ENCODE peak calls at places on chromosomes 16 and 17, in eight cellular contexts. U is HT1080, W is astrocyte of the cerebellum, F is T-cell, Q is posterior cingulate gyrus, I is iPS-NIHi11, S is heart right ventricle, D is psoas muscle. A is an unnamed sample.

GRCh38 chr17:79028496-79029326 is 4.7 kb downstream of the C1QTNF1 start:
- DNase-seq in I (no peak), D (no peak), W (no peak), U (no peak), F (no peak), S (no peak), Q (no peak), A (no peak)

GRCh38 chr17:58531661-58532554 is 17.5 kb upstream of the MTMR4 start:
- DNase-seq in F (peak; percentile 64), Q (peak; percentile 77), W (no peak), U (no peak), D (peak; percentile 63), S (peak; percentile 53), I (peak; percentile 93), A (peak; percentile 86)

GRCh38 chr17:52145496-52145895 is 13.0 kb downstream of the CA10 start:
- DNase-seq in S (no peak), Q (no peak), I (no peak), F (no peak), W (peak; percentile 54), U (peak; percentile 74), D (no peak), A (no peak)

GRCh38 chr17:81714412-81715106 is 2.5 kb downstream of the SLC25A10 start:
- DNase-seq in F (no peak), U (no peak), W (no peak), S (no peak), D (no peak), Q (no peak), I (no peak), A (no peak)

GRCh38 chr16:67926181-67926742 is 5.4 kb downstream of the CTRL start:
- DNase-seq in D (peak; percentile 35), W (no peak), Q (peak; percentile 72), U (peak; percentile 51), I (peak; percentile 55), F (no peak), S (no peak), A (peak; percentile 54)

GRCh38 chr16:89970011-89970410 is 21.5 kb downstream of the DEF8 start:
- DNase-seq in F (no peak), Q (no peak), W (no peak), U (no peak), I (no peak), D (no peak), S (no peak), A (no peak)

GRCh38 chr16:56675685-56676210 is 6.1 kb downstream of the MT1H start:
- DNase-seq in S (no peak), Q (no peak), F (peak; percentile 34), U (no peak), W (no peak), I (no peak), D (no peak), A (no peak)

GRCh38 chr17:56835259-56835575 is 1.3 kb downstream of the DGKE start:
- DNase-seq in U (no peak), F (no peak), I (no peak), W (no peak), D (no peak), S (no peak), Q (no peak), A (no peak)

GRCh38 chr17:54177606-54178308 is 355.0 kb downstream of the KIF2B start:
- DNase-seq in S (no peak), Q (no peak), W (no peak), D (no peak), U (no peak), I (no peak), F (no peak), A (no peak)

GRCh38 chr17:40355123-40355803 is 9.3 kb downstream of the GJD3 start:
- DNase-seq in U (peak; percentile 62), D (peak; percentile 82), S (peak; percentile 75), Q (peak; percentile 72), F (peak; percentile 83), I (peak; percentile 94), W (no peak), A (peak; percentile 85)

GRCh38 chr17:17462048-17462824 is 14.6 kb upstream of the MED9 start:
- DNase-seq in U (no peak), I (no peak), F (no peak), Q (no peak), S (no peak), D (no peak), W (no peak), A (no peak)

GRCh38 chr17:72539981-72540897 is 419.4 kb downstream of the SOX9 start:
- DNase-seq in S (peak; percentile 61), I (peak; percentile 97), F (peak; percentile 58), W (no peak), Q (peak; percentile 48), U (peak; percentile 80), D (peak; percentile 66), A (peak; percentile 86)

GRCh38 chr16:525520-526180 is 1.9 kb upstream of the CAPN15 start:
- DNase-seq in S (no peak), U (peak; percentile 94), F (no peak), I (no peak), W (peak; percentile 54), Q (peak; percentile 56), D (no peak), A (no peak)

GRCh38 chr17:34393401-34393800 is 30.4 kb upstream of the CCL1 start:
- DNase-seq in U (no peak), Q (no peak), S (no peak), D (no peak), I (no peak), W (no peak), F (no peak), A (no peak)

GRCh38 chr17:14389656-14390055 is 88.8 kb downstream of the HS3ST3B1 start:
- DNase-seq in F (no peak), S (no peak), I (no peak), D (no peak), U (no peak), W (no peak), Q (no peak), A (no peak)

GRCh38 chr17:63405741-63406261 is 40.3 kb downstream of the CYB561 start:
- DNase-seq in W (peak; percentile 62), F (no peak), U (peak; percentile 81), D (no peak), I (peak; percentile 47), S (no peak), Q (no peak), A (no peak)

GRCh38 chr16:20904507-20905079 is 4.0 kb downstream of the LYRM1 start:
- DNase-seq in Q (no peak), I (no peak), D (no peak), U (peak; percentile 84), S (no peak), W (peak; percentile 82), F (peak; percentile 2), A (no peak)

GRCh38 chr16:86089986-86090385 is 191.0 kb downstream of the IRF8 start:
- DNase-seq in I (no peak), U (no peak), Q (no peak), F (no peak), S (no peak), W (no peak), D (no peak), A (no peak)

GRCh38 chr16:28219283-28219682 is 7.5 kb upstream of the XPO6 start:
- DNase-seq in W (no peak), S (no peak), U (no peak), Q (no peak), F (no peak), I (no peak), D (no peak), A (no peak)

GRCh38 chr16:53726625-53727024 is 22.7 kb downstream of the FTO start:
- DNase-seq in W (no peak), F (no peak), D (no peak), S (no peak), Q (no peak), U (peak; percentile 49), I (peak; percentile 17), A (no peak)

GRCh38 chr16:379183-379960 is 2.4 kb downstream of the PGAP6 start:
- DNase-seq in S (no peak), D (no peak), Q (no peak), F (no peak), W (no peak), U (no peak), I (peak; percentile 87), A (no peak)

GRCh38 chr16:86015606-86016005 is 116.6 kb downstream of the IRF8 start:
- DNase-seq in F (no peak), Q (no peak), W (no peak), U (no peak), I (no peak), D (no peak), S (no peak), A (no peak)